ENCODE peak calls at places on chromosomes 7 and 10, in four cellular contexts. R is brain microvascular endothelial cell, C is fibroblast of mammary gland, V is prostate gland. O is an unnamed sample.

GRCh38 chr10:110265573-110266193 is 39.0 kb downstream of the SMNDC1 start:
- DNase-seq in C (no peak), R (no peak), V (no peak), O (no peak)

GRCh38 chr7:102829075-102829474 is 80.3 kb downstream of the FAM185A start:
- DNase-seq in V (no peak), C (no peak), R (no peak), O (no peak)

GRCh38 chr7:25854608-25855497 is 297.1 kb upstream of the NFE2L3 start:
- DNase-seq in R (peak), C (peak), V (no peak), O (peak)

GRCh38 chr7:7953761-7954160 is 14.8 kb upstream of the GLCCI1 start:
- DNase-seq in V (no peak), R (no peak), C (no peak), O (no peak)

GRCh38 chr10:99369551-99369950 is 40.4 kb downstream of the CNNM1 start:
- DNase-seq in R (no peak), C (no peak), V (no peak), O (no peak)

GRCh38 chr7:157273208-157274202 is 63.3 kb upstream of the DNAJB6 start:
- DNase-seq in V (peak), R (peak), C (peak), O (peak)

GRCh38 chr10:6212266-6212640 is 9.5 kb downstream of the PFKFB3 start:
- DNase-seq in V (no peak), C (no peak), R (no peak), O (no peak)

GRCh38 chr10:132264306-132264950 is 43.3 kb downstream of the STK32C start:
- DNase-seq in C (no peak), R (no peak), V (no peak), O (no peak)

GRCh38 chr7:34385385-34385784 is 272.6 kb upstream of the NPSR1 start:
- DNase-seq in V (no peak), C (no peak), R (no peak), O (no peak)

GRCh38 chr7:34392972-34393371 is 265.0 kb upstream of the NPSR1 start:
- DNase-seq in R (no peak), V (no peak), C (no peak), O (no peak)

GRCh38 chr7:34389332-34390078 is 268.5 kb upstream of the NPSR1 start:
- DNase-seq in R (no peak), C (no peak), V (no peak), O (no peak)
- TF ChIP-seq CTCF in R (no peak), C (no peak), V (no peak), O (no peak)

DNA sequence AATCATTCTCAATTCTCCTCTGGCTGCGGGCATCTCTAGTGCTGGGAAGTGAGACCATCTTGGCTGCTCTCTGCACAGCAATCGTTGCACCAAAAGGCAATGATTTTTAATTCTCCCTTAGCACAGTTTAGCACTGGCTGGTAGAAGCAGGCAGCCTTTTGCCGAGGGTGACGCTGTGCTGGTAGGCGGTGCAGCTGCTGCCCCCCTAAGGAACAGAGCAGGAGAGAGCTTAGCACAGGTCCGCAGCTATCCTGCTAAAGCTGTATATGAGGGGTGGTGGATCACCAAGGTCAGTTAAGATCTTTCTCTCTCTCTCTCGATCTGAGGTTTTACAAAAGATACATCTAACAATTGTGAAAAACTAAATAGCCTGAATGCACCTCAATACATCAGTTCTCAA is 390.1 kb downstream of the GATA3 start:
- DNase-seq in C (no peak), V (no peak), R (no peak), O (no peak)
- TF ChIP-seq CTCF in C (no peak), V (no peak), R (peak), O (no peak)

DNA sequence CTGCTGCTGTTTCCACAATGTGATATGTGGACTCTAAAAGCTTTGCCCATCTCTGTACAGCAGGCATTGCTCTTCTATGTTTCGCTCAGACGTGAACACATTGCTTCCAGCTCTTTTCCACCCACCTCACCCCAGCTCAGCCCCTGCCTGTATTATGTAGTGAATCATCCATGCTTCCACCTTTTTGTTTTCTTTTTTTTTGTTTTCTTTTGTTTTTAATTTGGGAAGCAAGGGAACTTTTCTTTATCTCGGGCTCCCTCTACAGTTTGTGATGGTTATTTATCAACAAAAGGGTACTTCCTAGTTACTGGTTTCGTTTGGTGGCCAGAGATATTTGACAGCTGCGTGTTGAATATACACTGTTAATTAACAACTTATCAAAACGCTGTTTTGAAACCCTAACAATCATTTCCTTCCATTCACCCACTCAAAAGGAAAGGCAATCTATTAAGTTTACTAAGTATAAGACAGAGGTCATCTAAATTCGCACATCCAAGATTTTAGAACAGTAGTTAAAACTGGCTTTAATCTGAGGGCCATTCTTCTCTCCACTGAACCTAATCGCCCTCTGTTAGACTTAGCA is 127.9 kb upstream of the STK17A start:
- DNase-seq in C (peak), V (no peak), R (peak), O (no peak)
- TF ChIP-seq CTCF in C (peak), V (no peak), R (peak), O (no peak)

DNA sequence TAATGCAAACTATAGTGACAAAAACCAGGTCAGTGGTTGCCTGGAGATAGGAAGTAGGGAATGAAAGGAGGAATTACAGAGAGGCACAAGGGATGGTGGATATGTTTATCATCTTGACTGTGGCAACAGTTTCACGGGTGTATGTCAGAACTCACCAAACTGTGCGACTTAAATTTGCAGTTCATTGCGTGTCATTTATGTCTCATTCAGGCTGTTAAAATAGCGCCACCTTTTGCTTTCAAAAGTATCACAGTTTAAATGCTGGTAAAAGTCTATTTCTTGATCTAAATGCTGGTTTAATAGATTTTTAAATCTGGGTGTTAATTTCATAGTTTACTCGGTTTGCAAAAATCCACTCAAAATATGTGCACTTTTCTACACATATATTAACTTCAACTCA is 51.0 kb downstream of the PTTG1IP2 start:
- DNase-seq in V (no peak), C (peak), R (no peak), O (no peak)
- TF ChIP-seq CTCF in V (no peak), C (peak), R (peak), O (peak)

DNA sequence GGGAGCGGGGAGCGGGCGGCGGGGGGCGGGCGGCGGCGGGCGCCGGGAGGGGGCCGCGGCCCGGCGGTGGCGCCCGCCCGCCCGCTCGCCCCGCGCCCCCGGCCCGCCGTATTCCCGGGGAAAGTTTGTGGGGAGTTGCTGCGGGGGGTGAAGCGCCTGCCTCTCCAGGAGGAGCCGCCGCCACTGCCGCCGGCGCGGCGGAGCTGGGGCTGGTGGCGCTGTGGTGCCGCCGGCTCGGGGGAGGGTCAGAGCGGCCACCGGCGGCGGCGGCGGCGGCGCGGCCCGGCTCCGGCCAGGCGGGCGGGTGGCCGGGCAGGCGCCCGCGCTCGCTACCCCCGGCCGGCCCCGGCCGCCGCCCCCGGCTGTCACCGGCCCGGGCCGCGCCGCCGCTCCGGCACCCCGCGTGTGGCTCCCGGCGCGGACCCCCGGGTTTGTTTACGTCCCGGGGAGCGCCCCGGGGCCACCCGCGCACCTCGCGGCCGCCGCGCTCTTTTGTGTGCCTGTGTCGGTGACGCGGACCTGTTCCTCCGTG is 861 bp upstream of the CUX1 start:
- DNase-seq in V (peak), C (peak), R (no peak), O (peak)
- TF ChIP-seq CTCF in V (no peak), C (no peak), R (peak), O (no peak)

DNA sequence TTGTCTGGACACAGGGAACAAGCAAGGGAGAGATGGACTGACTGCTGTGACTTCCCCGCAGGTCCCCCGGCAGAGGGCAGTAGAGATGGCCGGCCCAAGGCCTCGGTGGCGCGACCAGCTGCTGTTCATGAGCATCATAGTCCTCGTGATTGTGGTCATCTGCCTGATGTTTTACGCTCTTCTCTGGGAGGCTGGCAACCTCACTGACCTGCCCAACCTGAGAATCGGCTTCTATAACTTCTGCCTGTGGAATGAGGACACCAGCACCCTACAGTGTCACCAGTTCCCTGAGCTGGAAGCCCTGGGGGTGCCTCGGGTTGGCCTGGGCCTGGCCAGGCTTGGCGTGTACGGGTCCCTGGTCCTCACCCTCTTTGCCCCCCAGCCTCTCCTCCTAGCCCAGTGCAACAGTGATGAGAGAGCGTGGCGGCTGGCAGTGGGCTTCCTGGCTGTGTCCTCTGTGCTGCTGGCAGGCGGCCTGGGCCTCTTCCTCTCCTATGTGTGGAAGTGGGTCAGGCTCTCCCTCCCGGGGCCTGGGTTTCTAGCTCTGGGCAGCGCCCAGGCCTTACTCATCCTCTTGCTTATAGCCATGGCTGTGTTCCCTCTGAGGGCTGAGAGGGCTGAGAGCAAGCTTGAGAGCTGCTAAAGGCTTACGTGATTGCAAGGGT is 6.0 kb downstream of the CYREN start:
- DNase-seq in R (no peak), C (peak), V (no peak), O (no peak)
- TF ChIP-seq CTCF in R (peak), C (peak), V (no peak), O (no peak)

DNA sequence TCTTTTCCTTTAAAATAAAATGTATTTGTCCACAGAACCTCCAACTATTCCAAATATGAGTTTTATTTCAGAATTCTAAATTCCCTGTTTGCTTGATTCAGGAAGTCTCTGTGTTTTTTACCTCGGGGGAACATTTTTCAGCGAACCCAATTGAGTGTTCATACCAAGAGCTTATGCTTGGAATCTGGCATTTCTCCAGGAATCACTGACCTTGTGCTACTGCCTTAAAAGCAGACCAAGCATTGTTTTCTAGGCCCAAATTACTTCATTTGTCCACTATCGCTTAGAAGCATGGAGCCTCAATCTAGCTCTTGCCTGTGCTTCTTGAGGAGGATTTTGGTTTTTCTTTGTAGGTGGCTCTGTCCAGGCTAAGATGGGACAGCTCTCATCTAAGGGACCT is 59.4 kb downstream of the EBLN1 start:
- DNase-seq in R (no peak), C (no peak), V (no peak), O (no peak)
- TF ChIP-seq CTCF in R (no peak), C (no peak), V (no peak), O (no peak)